ENCODE peak calls at places on chromosomes 2 and 18, in nine cellular contexts. K is stomach, J is BE2C, T is B cell, V is choroid plexus epithelial cell, I is psoas muscle, P is neural progenitor cell, M is mammary epithelial cell, N is glutamatergic neuron. R is an unnamed sample.

GRCh38 chr2:42636956-42637355 is 68.5 kb downstream of the MTA3 start:
- DNase-seq in K (no peak), J (no peak), T (no peak), V (no peak), I (no peak), P (peak; percentile 12), M (no peak), N (no peak), R (no peak)

GRCh38 chr2:173300458-173300857 is 54.2 kb upstream of the CDCA7 start:
- DNase-seq in K (no peak), J (no peak), T (no peak), V (no peak), I (no peak), P (no peak), M (no peak), N (no peak), R (no peak)

GRCh38 chr18:33210575-33211189 is 229.8 kb downstream of the CCDC178 start:
- DNase-seq in K (no peak), J (peak; percentile 3), T (no peak), V (peak; percentile 69), I (no peak), P (peak; percentile 65), M (peak; percentile 11), N (no peak), R (no peak)

GRCh38 chr18:46946656-46947282 is 29.4 kb downstream of the KATNAL2 start:
- DNase-seq in K (peak; percentile 84), J (peak; percentile 78), T (peak; percentile 70), V (peak; percentile 93), I (peak; percentile 81), P (peak; percentile 97), M (peak; percentile 89), N (peak; percentile 91), R (no peak)

GRCh38 chr2:196927318-196928225 is 1.1 kb upstream of the PGAP1 start:
- DNase-seq in K (no peak), J (no peak), T (peak; percentile 34), V (peak; percentile 92), I (no peak), P (peak; percentile 45), M (peak; percentile 72), N (no peak), R (no peak)

GRCh38 chr2:175600024-175600831 is 401.8 kb downstream of the LNPK start:
- DNase-seq in K (no peak), J (peak; percentile 71), T (no peak), V (no peak), I (peak; percentile 27), P (peak; percentile 44), M (peak; percentile 4), N (no peak), R (no peak)

GRCh38 chr2:84912984-84913383 is 7.5 kb downstream of the TMSB10 start:
- DNase-seq in K (no peak), J (no peak), T (no peak), V (no peak), I (no peak), P (no peak), M (no peak), N (no peak), R (no peak)

GRCh38 chr2:218982312-218983262 is 2.4 kb downstream of the FEV start:
- DNase-seq in K (no peak), J (peak; percentile 68), T (no peak), V (no peak), I (no peak), P (no peak), M (no peak), N (no peak), R (no peak)

DNA sequence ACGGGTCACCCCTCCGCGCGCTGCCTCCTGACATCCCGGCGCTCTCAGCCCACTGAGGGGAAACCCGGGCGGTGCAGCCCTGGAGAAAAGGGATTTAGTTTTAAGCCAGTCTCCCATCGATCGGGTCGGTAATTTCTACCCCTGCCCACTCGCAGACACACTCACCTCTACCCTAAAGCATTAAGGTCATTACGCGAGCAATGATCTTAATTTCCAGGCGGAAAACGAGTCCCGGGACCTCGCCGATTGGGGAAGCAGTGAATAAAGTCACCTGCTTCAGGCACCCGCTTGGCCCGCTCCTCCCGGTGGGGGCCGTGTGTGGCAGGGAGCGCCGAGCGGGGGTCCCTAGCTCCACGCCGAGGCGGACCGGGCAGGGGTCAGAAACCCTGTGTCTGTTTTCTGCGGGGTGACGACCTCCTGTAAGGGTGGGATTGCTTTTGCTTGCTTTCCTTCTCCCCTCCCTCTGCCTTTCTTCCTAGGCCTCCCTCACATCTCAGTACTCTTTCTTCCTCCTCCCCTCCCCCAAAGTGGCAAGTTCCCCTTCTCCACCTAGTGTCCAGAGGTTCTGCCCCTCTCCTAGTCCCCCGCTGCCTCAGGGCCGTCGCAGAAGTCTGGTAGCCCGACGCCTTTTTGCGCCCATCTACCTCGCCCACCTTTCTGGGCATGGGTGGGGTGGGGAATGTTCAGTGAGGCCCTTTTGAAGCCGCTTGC is 142.6 kb downstream of the MEIS1 start:
- DNase-seq in K (no peak), J (no peak), T (peak; percentile 5), V (no peak), I (peak; percentile 19), P (peak; percentile 71), M (no peak), N (peak; percentile 45), R (no peak)
- TF ChIP-seq CTCF in K (no peak), J (no peak), T (no peak), V (no peak), I (no peak), P (no peak), M (no peak), N (no peak), R (no peak)

GRCh38 chr2:69180227-69180626 is 167.2 kb downstream of the ANTXR1 start:
- DNase-seq in K (no peak), J (no peak), T (no peak), V (no peak), I (no peak), P (no peak), M (no peak), N (no peak), R (no peak)

GRCh38 chr2:69177063-69177771 is 164.2 kb downstream of the ANTXR1 start:
- DNase-seq in K (peak; percentile 37), J (peak; percentile 58), T (no peak), V (peak; percentile 93), I (peak; percentile 72), P (peak; percentile 61), M (peak; percentile 23), N (no peak), R (no peak)

GRCh38 chr2:69175795-69176715 is 163.1 kb downstream of the ANTXR1 start:
- DNase-seq in K (no peak), J (peak; percentile 39), T (no peak), V (no peak), I (no peak), P (no peak), M (no peak), N (no peak), R (no peak)

GRCh38 chr2:69180974-69181373 is 168.0 kb downstream of the ANTXR1 start:
- DNase-seq in K (no peak), J (no peak), T (no peak), V (no peak), I (no peak), P (no peak), M (peak; percentile 24), N (no peak), R (no peak)

GRCh38 chr2:69177785-69178636 is 165.0 kb downstream of the ANTXR1 start:
- DNase-seq in K (peak; percentile 78), J (peak; percentile 84), T (peak; percentile 8), V (peak; percentile 97), I (peak; percentile 95), P (peak; percentile 96), M (peak; percentile 71), N (peak; percentile 60), R (no peak)
- TF ChIP-seq CTCF in K (no peak), J (no peak), T (no peak), V (no peak), I (no peak), P (no peak), M (no peak), N (no peak), R (no peak)

GRCh38 chr2:538646-539045 is 138.6 kb downstream of the TMEM18 start:
- DNase-seq in K (no peak), J (no peak), T (no peak), V (no peak), I (no peak), P (no peak), M (no peak), N (no peak), R (no peak)

GRCh38 chr2:529425-529824 is 147.8 kb downstream of the TMEM18 start:
- DNase-seq in K (no peak), J (peak; percentile 31), T (peak; percentile 35), V (peak; percentile 77), I (no peak), P (peak; percentile 73), M (no peak), N (no peak), R (no peak)

GRCh38 chr2:529852-530251 is 147.4 kb downstream of the TMEM18 start:
- DNase-seq in K (no peak), J (no peak), T (no peak), V (no peak), I (no peak), P (no peak), M (no peak), N (no peak), R (no peak)

GRCh38 chr2:535222-535621 is 142.0 kb downstream of the TMEM18 start:
- DNase-seq in K (no peak), J (no peak), T (no peak), V (peak; percentile 51), I (no peak), P (no peak), M (no peak), N (no peak), R (no peak)
- TF ChIP-seq CTCF in K (no peak), J (peak; percentile 47), T (no peak), V (peak; percentile 49), I (no peak), P (peak; percentile 23), M (no peak), N (peak; percentile 67), R (no peak)

GRCh38 chr2:106096446-106097369 is 97.4 kb downstream of the UXS1 start:
- DNase-seq in K (no peak), J (no peak), T (no peak), V (no peak), I (no peak), P (no peak), M (no peak), N (no peak), R (no peak)

GRCh38 chr2:106098664-106099063 is 95.4 kb downstream of the UXS1 start:
- DNase-seq in K (no peak), J (no peak), T (no peak), V (no peak), I (no peak), P (no peak), M (no peak), N (no peak), R (no peak)

GRCh38 chr2:106097370-106098000 is 96.6 kb downstream of the UXS1 start:
- DNase-seq in K (no peak), J (no peak), T (no peak), V (no peak), I (no peak), P (peak; percentile 23), M (no peak), N (no peak), R (no peak)

GRCh38 chr2:106099691-106100090 is 94.4 kb downstream of the UXS1 start:
- DNase-seq in K (no peak), J (no peak), T (no peak), V (no peak), I (no peak), P (no peak), M (no peak), N (no peak), R (no peak)

DNA sequence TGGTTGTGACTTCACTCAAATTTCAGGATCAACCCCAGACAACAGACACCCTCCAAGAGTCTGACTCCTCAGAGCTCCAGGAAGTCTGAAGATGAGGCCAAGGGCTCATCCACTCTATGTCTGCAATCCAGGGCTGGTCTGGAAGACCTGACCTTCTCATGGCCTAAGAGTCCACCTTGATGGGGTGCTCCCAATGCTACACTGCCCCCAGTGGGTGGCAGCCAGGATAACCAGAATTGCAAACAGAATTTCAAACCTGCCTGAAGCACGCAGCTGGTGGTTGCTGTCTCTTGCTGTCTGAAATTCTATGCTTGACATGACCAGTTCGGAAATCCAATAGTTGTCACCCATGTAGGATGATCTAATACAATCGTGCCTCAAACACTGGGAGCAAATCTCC is 96.0 kb downstream of the UXS1 start:
- DNase-seq in K (no peak), J (no peak), T (no peak), V (peak; percentile 60), I (no peak), P (peak; percentile 27), M (no peak), N (no peak), R (no peak)
- TF ChIP-seq CTCF in K (peak; percentile 8), J (peak; percentile 35), T (no peak), V (peak; percentile 76), I (peak; percentile 15), P (peak; percentile 46), M (peak; percentile 20), N (no peak), R (peak; percentile 31)